ENCODE peak calls at places on chromosomes 16 and 17, in five cellular contexts. One of them, this sample, is unnamed.

GRCh38 chr16:67594256-67594915 is 32.1 kb downstream of the CTCF start:
- DNase-seq in HT1080: no peak
- DNase-seq in progenitor cell of endocrine pancreas: no peak
- DNase-seq in mucosa of gallbladder: no peak
- DNase-seq in T-helper 1 cell: no peak
- DNase-seq in this sample: no peak

GRCh38 chr16:67483731-67484525 is 581 bp upstream of the AGRP start:
- DNase-seq in HT1080: no peak
- DNase-seq in progenitor cell of endocrine pancreas: no peak
- DNase-seq in mucosa of gallbladder: no peak
- DNase-seq in T-helper 1 cell: no peak
- DNase-seq in this sample: no peak

GRCh38 chr17:50071692-50072091 is 15.8 kb downstream of the ITGA3 start:
- DNase-seq in HT1080: no peak
- DNase-seq in progenitor cell of endocrine pancreas: no peak
- DNase-seq in mucosa of gallbladder: no peak
- DNase-seq in T-helper 1 cell: no peak
- DNase-seq in this sample: no peak

GRCh38 chr17:81518785-81519283 is 6.2 kb upstream of the ACTG1 start:
- DNase-seq in HT1080: no peak
- DNase-seq in progenitor cell of endocrine pancreas: no peak
- DNase-seq in mucosa of gallbladder: no peak
- DNase-seq in T-helper 1 cell: no peak
- DNase-seq in this sample: no peak

GRCh38 chr16:81321537-81321936 is 6.8 kb downstream of the GAN start:
- DNase-seq in HT1080: no peak
- DNase-seq in progenitor cell of endocrine pancreas: no peak
- DNase-seq in mucosa of gallbladder: no peak
- DNase-seq in T-helper 1 cell: no peak
- DNase-seq in this sample: no peak

GRCh38 chr17:29874931-29875596 is 55.0 kb downstream of the SSH2 start:
- DNase-seq in HT1080: no peak
- DNase-seq in progenitor cell of endocrine pancreas: no peak
- DNase-seq in mucosa of gallbladder: no peak
- DNase-seq in T-helper 1 cell: no peak
- DNase-seq in this sample: no peak

GRCh38 chr16:89701425-89702406 is at the start of gene SPATA2L:
- DNase-seq in HT1080: peak; percentile 83
- DNase-seq in progenitor cell of endocrine pancreas: peak; percentile 95
- DNase-seq in mucosa of gallbladder: peak; percentile 94
- DNase-seq in T-helper 1 cell: peak; percentile 96
- DNase-seq in this sample: peak; percentile 96

GRCh38 chr16:22898131-22898530 is 84.2 kb downstream of the HS3ST2 start:
- DNase-seq in HT1080: no peak
- DNase-seq in progenitor cell of endocrine pancreas: no peak
- DNase-seq in mucosa of gallbladder: no peak
- DNase-seq in T-helper 1 cell: no peak
- DNase-seq in this sample: no peak

GRCh38 chr17:19905514-19905913 is 37.8 kb upstream of the ULK2 start:
- DNase-seq in HT1080: no peak
- DNase-seq in progenitor cell of endocrine pancreas: no peak
- DNase-seq in mucosa of gallbladder: no peak
- DNase-seq in T-helper 1 cell: no peak
- DNase-seq in this sample: no peak

GRCh38 chr17:9179602-9180001 is 158.3 kb downstream of the NTN1 start:
- DNase-seq in HT1080: no peak
- DNase-seq in progenitor cell of endocrine pancreas: no peak
- DNase-seq in mucosa of gallbladder: no peak
- DNase-seq in T-helper 1 cell: no peak
- DNase-seq in this sample: no peak

GRCh38 chr17:15510361-15510760 is 42.9 kb upstream of the CDRT4 start:
- DNase-seq in HT1080: peak; percentile 60
- DNase-seq in progenitor cell of endocrine pancreas: no peak
- DNase-seq in mucosa of gallbladder: no peak
- DNase-seq in T-helper 1 cell: no peak
- DNase-seq in this sample: no peak

GRCh38 chr17:4533522-4534502 is 21.4 kb downstream of the MYBBP1A start:
- DNase-seq in HT1080: peak; percentile 43
- DNase-seq in progenitor cell of endocrine pancreas: no peak
- DNase-seq in mucosa of gallbladder: peak; percentile 89
- DNase-seq in T-helper 1 cell: no peak
- DNase-seq in this sample: no peak

GRCh38 chr17:78946631-78947030 is 21.4 kb upstream of the TIMP2 start:
- DNase-seq in HT1080: no peak
- DNase-seq in progenitor cell of endocrine pancreas: no peak
- DNase-seq in mucosa of gallbladder: no peak
- DNase-seq in T-helper 1 cell: no peak
- DNase-seq in this sample: no peak

GRCh38 chr17:50087912-50088405 is 7.2 kb upstream of the PDK2 start:
- DNase-seq in HT1080: no peak
- DNase-seq in progenitor cell of endocrine pancreas: no peak
- DNase-seq in mucosa of gallbladder: no peak
- DNase-seq in T-helper 1 cell: no peak
- DNase-seq in this sample: peak; percentile 67

GRCh38 chr17:43021739-43022512 is at the start of gene VAT1:
- DNase-seq in HT1080: peak; percentile 70
- DNase-seq in progenitor cell of endocrine pancreas: peak; percentile 53
- DNase-seq in mucosa of gallbladder: peak; percentile 77
- DNase-seq in T-helper 1 cell: peak; percentile 59
- DNase-seq in this sample: peak; percentile 93

GRCh38 chr16:89646906-89647305 is 10.6 kb downstream of the CHMP1A start:
- DNase-seq in HT1080: no peak
- DNase-seq in progenitor cell of endocrine pancreas: no peak
- DNase-seq in mucosa of gallbladder: no peak
- DNase-seq in T-helper 1 cell: no peak
- DNase-seq in this sample: no peak

GRCh38 chr17:13631541-13631940 is 29.8 kb upstream of the HS3ST3A1 start:
- DNase-seq in HT1080: no peak
- DNase-seq in progenitor cell of endocrine pancreas: no peak
- DNase-seq in mucosa of gallbladder: no peak
- DNase-seq in T-helper 1 cell: no peak
- DNase-seq in this sample: no peak

GRCh38 chr17:42072323-42073187 is 22.2 kb upstream of the C17orf113 start:
- DNase-seq in HT1080: no peak
- DNase-seq in progenitor cell of endocrine pancreas: peak; percentile 46
- DNase-seq in mucosa of gallbladder: no peak
- DNase-seq in T-helper 1 cell: no peak
- DNase-seq in this sample: no peak

GRCh38 chr17:9928601-9929341 is 23.7 kb upstream of the RCVRN start:
- DNase-seq in HT1080: peak; percentile 88
- DNase-seq in progenitor cell of endocrine pancreas: peak; percentile 42
- DNase-seq in mucosa of gallbladder: no peak
- DNase-seq in T-helper 1 cell: no peak
- DNase-seq in this sample: no peak

GRCh38 chr17:17183744-17184143 is 22.4 kb downstream of the PLD6 start:
- DNase-seq in HT1080: no peak
- DNase-seq in progenitor cell of endocrine pancreas: no peak
- DNase-seq in mucosa of gallbladder: no peak
- DNase-seq in T-helper 1 cell: no peak
- DNase-seq in this sample: no peak

GRCh38 chr17:19321481-19322128 is 40.9 kb downstream of the B9D1 start:
- DNase-seq in HT1080: no peak
- DNase-seq in progenitor cell of endocrine pancreas: no peak
- DNase-seq in mucosa of gallbladder: no peak
- DNase-seq in T-helper 1 cell: no peak
- DNase-seq in this sample: peak; percentile 53

GRCh38 chr16:19515765-19516164 is 6.1 kb downstream of the GDE1 start:
- DNase-seq in HT1080: no peak
- DNase-seq in progenitor cell of endocrine pancreas: no peak
- DNase-seq in mucosa of gallbladder: no peak
- DNase-seq in T-helper 1 cell: no peak
- DNase-seq in this sample: no peak

GRCh38 chr17:61816538-61816937 is 46.8 kb downstream of the BRIP1 start:
- DNase-seq in HT1080: peak; percentile 10
- DNase-seq in progenitor cell of endocrine pancreas: no peak
- DNase-seq in mucosa of gallbladder: no peak
- DNase-seq in T-helper 1 cell: no peak
- DNase-seq in this sample: no peak

This sample was measured in posterior vena cava.